ENCODE peak calls at places on chromosomes 2 and 18, in six cellular contexts. Q, C, B, F, N and Y are unnamed samples.

GRCh38 chr2:7363906-7364305 is 446.7 kb downstream of the RNF144A start:
- DNase-seq in Q (no peak), C (no peak), B (no peak), F (no peak), N (no peak), Y (peak)

GRCh38 chr2:191869178-191869577 is 22.3 kb upstream of the CAVIN2 start:
- DNase-seq in Q (no peak), C (peak), B (peak), F (peak), N (peak), Y (no peak)

GRCh38 chr2:201432038-201432437 is 19.2 kb downstream of the TRAK2 start:
- DNase-seq in Q (no peak), C (no peak), B (no peak), F (peak), N (no peak), Y (no peak)

GRCh38 chr2:238224636-238225035 is 15.2 kb downstream of the HES6 start:
- DNase-seq in Q (no peak), C (no peak), B (no peak), F (no peak), N (no peak), Y (no peak)

GRCh38 chr2:111122631-111123421 is 2.1 kb downstream of the BCL2L11 start:
- DNase-seq in Q (peak), C (no peak), B (no peak), F (peak), N (peak), Y (no peak)

GRCh38 chr2:161990036-161990435 is 84.0 kb downstream of the DPP4 start:
- DNase-seq in Q (no peak), C (no peak), B (no peak), F (no peak), N (no peak), Y (no peak)

GRCh38 chr18:31302991-31303390 is 15.0 kb upstream of the DSG1 start:
- DNase-seq in Q (no peak), C (no peak), B (peak), F (peak), N (no peak), Y (peak)

GRCh38 chr2:237315170-237315880 is 98.6 kb downstream of the COL6A3 start:
- DNase-seq in Q (peak), C (no peak), B (no peak), F (peak), N (no peak), Y (peak)

GRCh38 chr2:157184161-157184910 is 73.2 kb upstream of the GALNT5 start:
- DNase-seq in Q (no peak), C (no peak), B (no peak), F (no peak), N (no peak), Y (no peak)

GRCh38 chr2:190137561-190137960 is 75.0 kb upstream of the MSTN start:
- DNase-seq in Q (no peak), C (no peak), B (no peak), F (no peak), N (no peak), Y (no peak)

GRCh38 chr2:235024191-235024611 is 72.4 kb downstream of the SH3BP4 start:
- DNase-seq in Q (no peak), C (no peak), B (no peak), F (no peak), N (no peak), Y (no peak)

GRCh38 chr2:101357386-101357785 is 29.9 kb downstream of the CREG2 start:
- DNase-seq in Q (no peak), C (no peak), B (no peak), F (no peak), N (no peak), Y (no peak)

GRCh38 chr2:191556463-191556862 is 121.5 kb upstream of the NABP1 start:
- DNase-seq in Q (no peak), C (no peak), B (no peak), F (no peak), N (no peak), Y (no peak)

GRCh38 chr18:56298935-56299334 is 339.5 kb downstream of the TXNL1 start:
- DNase-seq in Q (no peak), C (peak), B (no peak), F (no peak), N (no peak), Y (no peak)

GRCh38 chr18:8264861-8265411 is 344.3 kb upstream of the RAB12 start:
- DNase-seq in Q (peak), C (no peak), B (no peak), F (peak), N (no peak), Y (no peak)

GRCh38 chr2:164620873-164621760 is at the start of gene GRB14:
- DNase-seq in Q (peak), C (no peak), B (peak), F (peak), N (peak), Y (peak)

GRCh38 chr2:212037062-212037461 is 501.5 kb downstream of the ERBB4 start:
- DNase-seq in Q (no peak), C (no peak), B (no peak), F (no peak), N (no peak), Y (no peak)
- TF ChIP-seq JUND in Q (no peak), C (no peak), B (no peak), F (no peak), N (no peak), Y (no peak)

GRCh38 chr2:166092889-166093288 is 34.9 kb downstream of the SCN1A start:
- DNase-seq in Q (no peak), C (no peak), B (no peak), F (no peak), N (no peak), Y (no peak)

GRCh38 chr2:166090900-166091299 is 36.9 kb downstream of the SCN1A start:
- DNase-seq in Q (no peak), C (no peak), B (no peak), F (no peak), N (no peak), Y (no peak)

GRCh38 chr2:166090346-166090745 is 37.5 kb downstream of the SCN1A start:
- DNase-seq in Q (no peak), C (no peak), B (no peak), F (peak), N (no peak), Y (no peak)

GRCh38 chr2:166091439-166091838 is 36.4 kb downstream of the SCN1A start:
- DNase-seq in Q (no peak), C (no peak), B (no peak), F (no peak), N (no peak), Y (no peak)

GRCh38 chr2:166088634-166089033 is 39.2 kb downstream of the SCN1A start:
- DNase-seq in Q (no peak), C (no peak), B (no peak), F (peak), N (no peak), Y (no peak)
- TF ChIP-seq JUND in Q (no peak), C (no peak), B (no peak), F (no peak), N (no peak), Y (no peak)

GRCh38 chr2:70247364-70248144 is 874 bp downstream of the TIA1 start:
- DNase-seq in Q (no peak), C (no peak), B (no peak), F (no peak), N (no peak), Y (peak)
- TF ChIP-seq JUND in Q (no peak), C (no peak), B (no peak), F (no peak), N (no peak), Y (no peak)

DNA sequence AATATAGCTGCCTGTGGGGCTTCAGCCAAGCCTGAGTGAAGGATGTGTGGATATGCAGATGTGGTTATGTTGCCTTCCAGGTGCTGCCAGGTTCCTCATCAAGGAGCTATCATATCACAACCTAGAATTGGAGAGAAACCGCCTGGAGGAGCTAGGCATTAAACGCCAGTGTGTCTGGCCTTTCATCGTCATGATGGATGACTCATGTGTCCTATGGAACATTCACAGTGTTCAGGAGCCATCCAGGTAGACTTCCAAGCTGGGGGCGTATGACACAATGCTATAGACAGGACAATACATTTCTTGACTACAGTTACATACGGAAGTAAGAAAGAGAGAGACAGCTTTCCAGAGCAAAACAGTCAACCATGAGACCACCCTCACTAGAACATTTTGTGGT is 86.8 kb downstream of the ESCO1 start:
- DNase-seq in Q (no peak), C (no peak), B (no peak), F (no peak), N (peak), Y (no peak)
- TF ChIP-seq JUND in Q (no peak), C (no peak), B (no peak), F (no peak), N (no peak), Y (no peak)

DNA sequence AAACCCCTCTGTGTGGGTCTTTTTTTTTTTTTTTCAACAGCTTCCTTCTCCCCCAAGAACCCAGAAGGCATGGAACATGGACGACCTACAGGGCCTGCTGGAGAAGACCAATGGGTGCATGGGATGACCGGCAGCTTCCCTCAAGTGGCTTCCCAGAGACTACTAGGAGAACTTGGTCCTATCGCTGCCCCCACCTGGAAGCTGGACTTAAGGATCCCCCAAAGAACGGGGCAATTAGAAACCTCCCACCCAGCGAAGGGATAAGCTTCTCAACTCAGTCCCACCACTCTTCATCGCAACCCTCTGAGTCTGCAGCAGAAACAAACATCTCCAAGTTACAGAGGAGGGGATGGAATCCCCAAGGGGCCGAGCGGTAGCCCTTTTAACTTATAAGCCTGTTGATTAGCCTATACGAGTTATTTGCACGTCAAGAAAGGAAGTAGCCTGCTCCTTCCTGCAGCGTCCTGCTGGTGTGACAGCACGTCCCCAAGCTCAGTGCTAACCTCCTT is 1.4 kb downstream of the ACTR1B start:
- DNase-seq in Q (no peak), C (peak), B (no peak), F (no peak), N (no peak), Y (no peak)
- TF ChIP-seq JUND in Q (no peak), C (no peak), B (no peak), F (no peak), N (no peak), Y (no peak)

GRCh38 chr18:41771971-41772370 is 183.1 kb upstream of the PIK3C3 start:
- DNase-seq in Q (no peak), C (no peak), B (no peak), F (no peak), N (no peak), Y (no peak)
- TF ChIP-seq JUND in Q (no peak), C (no peak), B (no peak), F (no peak), N (no peak), Y (no peak)

DNA sequence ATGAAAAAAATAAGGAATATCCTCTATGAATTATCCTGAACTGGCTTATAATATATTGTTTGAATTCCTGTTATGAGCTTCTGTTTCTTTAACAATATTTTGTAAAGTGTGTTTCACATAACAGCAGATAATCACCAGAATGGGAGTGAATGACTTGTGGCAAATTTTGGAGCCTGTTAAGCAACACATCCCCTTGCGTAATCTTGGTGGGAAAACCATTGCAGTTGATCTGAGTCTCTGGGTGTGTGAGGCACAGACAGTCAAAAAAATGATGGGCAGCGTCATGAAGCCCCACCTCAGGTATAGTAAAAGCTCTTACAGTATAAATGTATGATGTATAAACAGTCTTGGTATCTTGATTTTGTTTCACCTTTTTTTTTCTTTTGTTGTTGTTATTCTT is 5.9 kb downstream of the GEN1 start:
- DNase-seq in Q (no peak), C (no peak), B (no peak), F (no peak), N (no peak), Y (no peak)
- TF ChIP-seq JUND in Q (no peak), C (no peak), B (no peak), F (no peak), N (no peak), Y (no peak)

DNA sequence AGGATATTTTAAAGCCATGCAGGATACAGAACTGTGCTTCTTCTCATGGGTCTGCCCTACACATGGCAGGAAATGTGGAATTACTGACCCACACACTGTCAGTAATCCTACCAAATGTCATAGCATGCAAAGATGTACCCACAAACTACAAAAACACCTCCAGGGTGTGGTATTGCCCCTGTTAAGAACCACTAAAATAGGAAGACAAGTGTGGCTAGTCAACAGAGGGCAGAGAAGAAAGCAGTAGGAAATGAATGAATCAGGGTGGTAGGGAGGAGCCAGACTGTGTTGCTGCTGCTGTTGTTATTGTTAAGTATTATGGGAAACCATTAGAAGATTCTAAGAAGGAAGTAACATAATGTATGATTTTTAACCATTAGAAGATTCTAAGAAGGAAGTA is 556.7 kb upstream of the ACVR2A start:
- DNase-seq in Q (no peak), C (no peak), B (no peak), F (no peak), N (no peak), Y (no peak)
- TF ChIP-seq JUND in Q (no peak), C (no peak), B (no peak), F (no peak), N (no peak), Y (no peak)

GRCh38 chr2:75560022-75560767 is 544 bp downstream of the EVA1A start:
- DNase-seq in Q (peak), C (no peak), B (no peak), F (no peak), N (peak), Y (peak)
- TF ChIP-seq JUND in Q (no peak), C (no peak), B (no peak), F (peak), N (no peak), Y (no peak)

DNA sequence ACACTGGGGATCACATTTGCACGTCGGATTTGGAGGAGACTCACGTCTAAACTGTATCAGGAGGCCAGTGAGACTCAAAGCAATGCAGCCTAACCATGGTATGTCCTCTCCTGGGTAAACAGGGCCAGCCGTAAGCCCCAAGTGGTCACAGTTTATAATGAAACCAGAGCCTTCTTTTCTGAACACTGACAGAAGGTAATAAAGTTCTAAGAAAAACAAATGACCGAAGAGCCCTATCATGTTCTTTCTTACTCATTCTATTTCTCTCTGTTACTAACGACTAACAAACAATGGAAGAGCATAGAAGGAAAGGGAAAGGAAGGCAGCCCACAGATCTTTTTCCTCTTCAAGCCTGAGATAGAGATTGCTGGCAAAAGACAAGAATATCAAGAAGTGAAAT is 796.8 kb upstream of the SOX11 start:
- DNase-seq in Q (no peak), C (no peak), B (no peak), F (no peak), N (no peak), Y (no peak)
- TF ChIP-seq JUND in Q (no peak), C (no peak), B (no peak), F (no peak), N (no peak), Y (no peak)